ENCODE peak calls at places on chromosomes 6 and 20, in eight cellular contexts. I, D, V, R, M, U, S and T are unnamed samples.

GRCh38 chr20:38985603-38986170 is 23.5 kb downstream of the DHX35 start:
- DNase-seq in U (no peak), R (no peak), I (peak; percentile 89), D (no peak), M (peak; percentile 80), S (peak; percentile 91), V (no peak), T (peak; percentile 6)

GRCh38 chr6:38612386-38612965 is 27.3 kb downstream of the BTBD9 start:
- DNase-seq in M (peak; percentile 80), D (no peak), R (no peak), U (peak; percentile 21), V (no peak), S (peak; percentile 78), I (peak; percentile 70), T (peak; percentile 17)

GRCh38 chr6:95866732-95867131 is 149.0 kb upstream of the FUT9 start:
- DNase-seq in U (no peak), S (peak; percentile 1), I (peak; percentile 0), M (peak; percentile 1), V (no peak), R (no peak), D (no peak), T (peak; percentile 14)

GRCh38 chr20:44271915-44272663 is 25.0 kb downstream of the GDAP1L1 start:
- DNase-seq in D (no peak), V (no peak), I (no peak), R (no peak), U (no peak), S (no peak), M (no peak), T (no peak)

GRCh38 chr6:14925627-14926026 is 320.2 kb upstream of the JARID2 start:
- DNase-seq in M (peak; percentile 65), U (peak; percentile 27), R (no peak), V (no peak), S (peak; percentile 73), D (no peak), I (peak; percentile 82), T (no peak)

GRCh38 chr6:42766163-42766670 is 15.6 kb upstream of the BICRAL start:
- DNase-seq in R (no peak), V (no peak), I (no peak), D (no peak), M (peak; percentile 42), U (no peak), S (peak; percentile 51), T (peak; percentile 61)

GRCh38 chr6:32645047-32645703 is 8.0 kb downstream of the HLA-DQA1 start:
- DNase-seq in I (no peak), D (no peak), S (no peak), M (no peak), V (no peak), R (no peak), U (no peak), T (no peak)

GRCh38 chr20:33688938-33689424 is 2.8 kb upstream of the E2F1 start:
- DNase-seq in M (no peak), I (no peak), U (no peak), S (no peak), V (no peak), D (no peak), R (no peak), T (no peak)

GRCh38 chr6:121515615-121516265 is 80.3 kb downstream of the GJA1 start:
- DNase-seq in D (no peak), U (no peak), I (peak; percentile 34), V (no peak), M (peak; percentile 73), R (no peak), S (peak; percentile 10), T (no peak)

GRCh38 chr6:121799574-121799973 is 364.1 kb downstream of the GJA1 start:
- DNase-seq in I (no peak), U (no peak), V (no peak), R (no peak), S (no peak), D (no peak), M (no peak), T (no peak)

GRCh38 chr20:23606652-23607049 is 934 bp upstream of the CST9 start:
- DNase-seq in U (peak; percentile 42), M (peak; percentile 82), R (peak; percentile 85), I (peak; percentile 82), V (peak; percentile 87), D (no peak), S (peak; percentile 77), T (peak; percentile 86)

GRCh38 chr6:83868639-83869038 is 9.2 kb downstream of the CYB5R4 start:
- DNase-seq in V (no peak), R (no peak), U (no peak), M (peak; percentile 59), D (no peak), I (peak; percentile 64), S (peak; percentile 74), T (peak; percentile 62)

GRCh38 chr6:160945516-160946177 is 45.9 kb upstream of the MAP3K4 start:
- DNase-seq in V (no peak), R (no peak), I (no peak), U (no peak), M (no peak), D (no peak), S (no peak), T (no peak)

GRCh38 chr20:14193885-14194284 is 143.5 kb downstream of the FLRT3 start:
- DNase-seq in V (no peak), I (no peak), R (no peak), S (peak; percentile 2), M (peak; percentile 3), D (no peak), U (no peak), T (peak; percentile 17)

GRCh38 chr20:53786445-53787267 is 193.0 kb upstream of the ZNF217 start:
- DNase-seq in I (no peak), S (no peak), V (no peak), M (no peak), D (peak; percentile 23), U (no peak), R (no peak), T (no peak)
- TF ChIP-seq CTCF in I (no peak), S (no peak), V (no peak), M (no peak), D (peak; percentile 22), U (no peak), R (no peak), T (no peak)

GRCh38 chr6:166245148-166245547 is 63.0 kb downstream of the PRR18 start:
- DNase-seq in U (no peak), V (no peak), M (no peak), S (no peak), I (no peak), R (no peak), D (no peak), T (no peak)

GRCh38 chr6:166240889-166241288 is 67.3 kb downstream of the PRR18 start:
- DNase-seq in V (no peak), S (no peak), D (no peak), U (no peak), I (no peak), R (no peak), M (no peak), T (no peak)

GRCh38 chr6:166242888-166243287 is 65.3 kb downstream of the PRR18 start:
- DNase-seq in U (no peak), V (no peak), M (no peak), I (no peak), S (no peak), D (no peak), R (no peak), T (no peak)

GRCh38 chr6:166244353-166245045 is 63.7 kb downstream of the PRR18 start:
- DNase-seq in R (no peak), M (no peak), V (no peak), D (no peak), S (no peak), U (no peak), I (no peak), T (no peak)

GRCh38 chr6:166241974-166242373 is 66.2 kb downstream of the PRR18 start:
- DNase-seq in R (no peak), V (no peak), M (no peak), U (no peak), I (no peak), D (no peak), S (no peak), T (no peak)
- TF ChIP-seq CTCF in R (no peak), V (no peak), M (no peak), U (no peak), I (no peak), D (no peak), S (no peak), T (no peak)

GRCh38 chr20:36881888-36882287 is 6.0 kb downstream of the TLDC2 start:
- DNase-seq in M (no peak), U (no peak), R (no peak), S (peak; percentile 28), D (peak; percentile 71), I (no peak), V (no peak), T (peak; percentile 54)

GRCh38 chr20:36886859-36887778 is 11.2 kb downstream of the TLDC2 start:
- DNase-seq in U (peak; percentile 36), V (peak; percentile 90), R (peak; percentile 86), S (peak; percentile 81), D (peak; percentile 92), M (peak; percentile 75), I (peak; percentile 79), T (peak; percentile 82)

GRCh38 chr20:36887779-36888133 is 11.8 kb downstream of the TLDC2 start:
- DNase-seq in U (no peak), V (no peak), S (peak; percentile 43), M (no peak), R (no peak), D (no peak), I (peak; percentile 8), T (no peak)

GRCh38 chr20:36883972-36884535 is 8.1 kb downstream of the TLDC2 start:
- DNase-seq in R (no peak), S (no peak), M (no peak), V (no peak), U (no peak), D (no peak), I (no peak), T (no peak)

GRCh38 chr20:36885355-36885754 is 9.4 kb downstream of the TLDC2 start:
- DNase-seq in S (peak; percentile 26), D (no peak), M (no peak), I (peak; percentile 7), R (no peak), U (no peak), V (no peak), T (no peak)
- TF ChIP-seq CTCF in S (no peak), D (peak; percentile 44), M (no peak), I (peak; percentile 22), R (no peak), U (no peak), V (no peak), T (no peak)

DNA sequence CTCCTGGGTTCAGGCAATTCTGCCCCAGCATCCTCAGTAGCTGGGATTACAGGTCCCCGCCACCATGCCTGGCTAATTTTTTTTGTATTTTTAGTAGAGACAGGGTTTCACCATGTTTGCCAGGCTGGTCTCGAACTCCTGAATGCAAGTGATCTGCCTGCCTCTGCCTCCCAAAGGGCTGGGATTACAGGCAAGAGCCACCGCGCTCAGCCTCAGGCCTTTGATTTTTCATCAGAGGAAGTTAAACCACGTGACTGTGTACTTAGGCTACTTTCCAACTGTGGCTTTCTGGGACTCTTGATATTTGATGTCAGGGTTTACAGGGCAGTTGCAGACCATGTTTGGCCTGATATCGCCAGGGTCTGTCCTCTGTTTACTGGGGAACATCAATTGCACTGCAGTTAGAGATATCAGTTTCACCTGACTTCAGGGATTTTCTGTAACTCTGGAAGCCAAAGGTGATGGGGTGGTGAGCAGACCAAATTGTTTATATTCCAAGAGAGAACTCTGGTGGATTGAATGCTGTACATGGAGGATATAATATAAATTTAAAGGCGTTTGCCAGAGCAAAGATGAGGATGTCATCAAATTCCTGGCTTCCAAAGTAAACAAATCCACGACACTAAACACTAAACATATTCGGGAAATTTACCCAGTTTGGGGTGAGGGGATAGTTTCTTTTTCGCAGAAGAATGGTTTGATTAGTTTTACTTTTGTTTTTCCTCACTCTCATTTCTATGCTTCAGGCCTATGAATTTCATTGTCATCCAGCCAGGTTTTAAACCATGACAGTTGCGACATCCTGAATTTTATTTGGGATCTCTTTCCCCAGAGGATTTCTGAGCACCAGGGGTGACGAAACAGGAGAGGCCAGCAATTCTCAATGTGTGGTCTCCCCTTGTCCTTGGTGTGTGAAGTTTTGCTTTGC is 4.2 kb downstream of the PSMF1 start:
- DNase-seq in U (no peak), R (no peak), S (peak; percentile 53), M (peak; percentile 61), V (no peak), I (peak; percentile 60), D (no peak), T (peak; percentile 81)
- TF ChIP-seq CTCF in U (no peak), R (no peak), S (no peak), M (no peak), V (no peak), I (no peak), D (no peak), T (no peak)